ENCODE peak calls at places on chromosome 14, in nine cellular contexts. D is HFF-Myc; I is upper lobe of right lung; W is psoas muscle; F is amniotic stem cell; L is activated CD4-positive, CD25-positive, alpha-beta regulatory T cell treated with anti-CD3 and anti-CD28 coated beads, Interleukin-2, amount 50 U/mL, for 16 hours; S is CD8-positive, alpha-beta memory T cell; T is AML-193; A is caudate nucleus. Y is an unnamed sample.

GRCh38 chr14:69303086-69303485 is 43.1 kb downstream of the GALNT16 start:
- DNase-seq in W (no peak), F (no peak), A (no peak), T (no peak), S (no peak), I (no peak), D (no peak), L (no peak), Y (no peak)

GRCh38 chr14:30016025-30016424 is 88.4 kb upstream of the PRKD1 start:
- DNase-seq in T (no peak), D (no peak), A (no peak), F (no peak), W (no peak), I (no peak), S (no peak), L (no peak), Y (no peak)

GRCh38 chr14:67241416-67242362 is at the start of gene PALS1:
- DNase-seq in I (no peak), A (no peak), S (no peak), D (no peak), L (peak; percentile 8), F (peak; percentile 44), W (no peak), T (no peak), Y (no peak)

GRCh38 chr14:34538871-34539406 is 562 bp downstream of the EAPP start:
- DNase-seq in A (no peak), T (no peak), I (no peak), L (no peak), W (no peak), D (no peak), S (no peak), F (no peak), Y (no peak)

GRCh38 chr14:78327426-78328210 is 157.4 kb downstream of the NRXN3 start:
- DNase-seq in I (no peak), A (no peak), L (no peak), S (no peak), W (no peak), T (no peak), D (no peak), F (no peak), Y (no peak)

GRCh38 chr14:76293221-76293620 is 82.7 kb upstream of the ESRRB start:
- DNase-seq in D (no peak), T (no peak), F (no peak), L (no peak), S (no peak), W (no peak), A (no peak), I (no peak), Y (no peak)

GRCh38 chr14:50784683-50785505 is 46.1 kb downstream of the NIN start:
- DNase-seq in D (no peak), W (no peak), L (no peak), A (no peak), T (no peak), S (no peak), F (no peak), I (no peak), Y (peak; percentile 86)

GRCh38 chr14:68564236-68564825 is 228.5 kb downstream of the ZFP36L1 start:
- DNase-seq in T (no peak), A (no peak), S (no peak), D (no peak), W (no peak), I (no peak), L (no peak), F (no peak), Y (no peak)